ENCODE peak calls at places on chromosomes 16 and 17, in five cellular contexts. One of them, this sample, is unnamed.

GRCh38 chr17:44097110-44097810 is 26.2 kb downstream of the HDAC5 start:
- DNase-seq in lung: no peak
- DNase-seq in kidney: no peak
- DNase-seq in transverse colon: no peak
- DNase-seq in Peyer's patch: no peak
- DNase-seq in this sample: no peak

GRCh38 chr16:27698266-27698665 is 148.3 kb downstream of the KATNIP start:
- DNase-seq in lung: no peak
- DNase-seq in transverse colon: no peak
- DNase-seq in Peyer's patch: peak
- DNase-seq in kidney: peak
- DNase-seq in this sample: no peak

GRCh38 chr17:80795737-80796136 is 195.9 kb upstream of the CHMP6 start:
- DNase-seq in kidney: peak
- DNase-seq in transverse colon: no peak
- DNase-seq in Peyer's patch: no peak
- DNase-seq in lung: peak
- DNase-seq in this sample: no peak

GRCh38 chr16:75296606-75297005 is 45.2 kb upstream of the BCAR1 start:
- DNase-seq in transverse colon: no peak
- DNase-seq in Peyer's patch: no peak
- DNase-seq in lung: no peak
- DNase-seq in kidney: no peak
- DNase-seq in this sample: no peak

GRCh38 chr16:11211061-11211976 is 44.7 kb downstream of the SOCS1 start:
- DNase-seq in transverse colon: no peak
- DNase-seq in kidney: no peak
- DNase-seq in lung: no peak
- DNase-seq in Peyer's patch: no peak
- DNase-seq in this sample: no peak

GRCh38 chr17:2309338-2310143 is 5.8 kb downstream of the SRR start:
- DNase-seq in transverse colon: no peak
- DNase-seq in Peyer's patch: no peak
- DNase-seq in lung: no peak
- DNase-seq in kidney: no peak
- DNase-seq in this sample: no peak

GRCh38 chr17:66807182-66807581 is 27.7 kb upstream of the CACNG5 start:
- DNase-seq in Peyer's patch: no peak
- DNase-seq in lung: no peak
- DNase-seq in transverse colon: no peak
- DNase-seq in kidney: peak
- DNase-seq in this sample: no peak

GRCh38 chr16:86934581-86935322 is 356.4 kb downstream of the FOXL1 start:
- DNase-seq in kidney: no peak
- DNase-seq in transverse colon: no peak
- DNase-seq in Peyer's patch: peak
- DNase-seq in lung: no peak
- DNase-seq in this sample: no peak

GRCh38 chr17:82740906-82741759 is 5.7 kb downstream of the FN3K start:
- DNase-seq in lung: no peak
- DNase-seq in transverse colon: no peak
- DNase-seq in kidney: no peak
- DNase-seq in Peyer's patch: peak
- DNase-seq in this sample: peak

GRCh38 chr16:67163164-67163902 is 1.2 kb upstream of the HSF4 start:
- DNase-seq in lung: no peak
- DNase-seq in Peyer's patch: peak
- DNase-seq in kidney: peak
- DNase-seq in transverse colon: no peak
- DNase-seq in this sample: no peak

GRCh38 chr17:64780096-64781012 is 118.2 kb upstream of the SMURF2 start:
- DNase-seq in lung: peak
- DNase-seq in transverse colon: peak
- DNase-seq in Peyer's patch: peak
- DNase-seq in kidney: peak
- DNase-seq in this sample: peak

GRCh38 chr16:85276741-85277140 is 164.5 kb upstream of the CIBAR2 start:
- DNase-seq in transverse colon: no peak
- DNase-seq in lung: no peak
- DNase-seq in kidney: no peak
- DNase-seq in Peyer's patch: no peak
- DNase-seq in this sample: no peak

GRCh38 chr17:44063704-44064639 is 2.5 kb downstream of the LSM12 start:
- DNase-seq in transverse colon: no peak
- DNase-seq in Peyer's patch: no peak
- DNase-seq in lung: no peak
- DNase-seq in kidney: no peak
- DNase-seq in this sample: no peak

GRCh38 chr17:46832306-46832895 is 13.9 kb upstream of the WNT3 start:
- DNase-seq in kidney: no peak
- DNase-seq in lung: no peak
- DNase-seq in transverse colon: no peak
- DNase-seq in Peyer's patch: no peak
- DNase-seq in this sample: no peak

GRCh38 chr17:2406903-2407790 is 6.3 kb upstream of the MNT start:
- DNase-seq in lung: no peak
- DNase-seq in transverse colon: peak
- DNase-seq in kidney: peak
- DNase-seq in Peyer's patch: peak
- DNase-seq in this sample: peak

GRCh38 chr17:39750131-39751015 is 12.6 kb downstream of the GRB7 start:
- DNase-seq in lung: no peak
- DNase-seq in transverse colon: peak
- DNase-seq in kidney: no peak
- DNase-seq in Peyer's patch: no peak
- DNase-seq in this sample: peak

GRCh38 chr16:4064950-4065352 is 51.3 kb downstream of the ADCY9 start:
- DNase-seq in transverse colon: no peak
- DNase-seq in lung: no peak
- DNase-seq in Peyer's patch: no peak
- DNase-seq in kidney: no peak
- DNase-seq in this sample: no peak

GRCh38 chr17:75755205-75755901 is 9.6 kb downstream of the GALK1 start:
- DNase-seq in kidney: peak
- DNase-seq in transverse colon: no peak
- DNase-seq in lung: no peak
- DNase-seq in Peyer's patch: peak
- DNase-seq in this sample: no peak

GRCh38 chr16:67537636-67538591 is 9.3 kb downstream of the RIPOR1 start:
- DNase-seq in transverse colon: peak
- DNase-seq in kidney: peak
- DNase-seq in lung: peak
- DNase-seq in Peyer's patch: peak
- DNase-seq in this sample: no peak

GRCh38 chr17:65547253-65547670 is 14.2 kb downstream of the AXIN2 start:
- DNase-seq in Peyer's patch: peak
- DNase-seq in lung: no peak
- DNase-seq in transverse colon: peak
- DNase-seq in kidney: no peak
- DNase-seq in this sample: no peak

GRCh38 chr16:66928702-66929388 is 3.5 kb upstream of the RRAD start:
- DNase-seq in Peyer's patch: no peak
- DNase-seq in lung: no peak
- DNase-seq in transverse colon: peak
- DNase-seq in kidney: peak
- DNase-seq in this sample: peak

GRCh38 chr17:35934760-35935159 is 4.2 kb upstream of the RDM1 start:
- DNase-seq in kidney: no peak
- DNase-seq in transverse colon: no peak
- DNase-seq in Peyer's patch: no peak
- DNase-seq in lung: no peak
- DNase-seq in this sample: no peak

GRCh38 chr17:45164734-45165269 is 3.1 kb downstream of the HEXIM2 start:
- DNase-seq in transverse colon: no peak
- DNase-seq in Peyer's patch: peak
- DNase-seq in kidney: no peak
- DNase-seq in lung: no peak
- DNase-seq in this sample: no peak

GRCh38 chr17:64146418-64147109 is 16.6 kb upstream of the ERN1 start:
- DNase-seq in lung: peak
- DNase-seq in Peyer's patch: peak
- DNase-seq in transverse colon: peak
- DNase-seq in kidney: peak
- DNase-seq in this sample: peak

GRCh38 chr16:58471209-58471975 is 28.6 kb upstream of the NDRG4 start:
- DNase-seq in lung: no peak
- DNase-seq in transverse colon: no peak
- DNase-seq in kidney: peak
- DNase-seq in Peyer's patch: no peak
- DNase-seq in this sample: no peak

GRCh38 chr16:683396-684066 is 603 bp downstream of the JMJD8 start:
- DNase-seq in kidney: no peak
- DNase-seq in Peyer's patch: no peak
- DNase-seq in transverse colon: no peak
- DNase-seq in lung: no peak
- DNase-seq in this sample: peak

GRCh38 chr17:18043491-18043890 is 4.3 kb downstream of the GID4 start:
- DNase-seq in kidney: no peak
- DNase-seq in transverse colon: no peak
- DNase-seq in lung: no peak
- DNase-seq in Peyer's patch: no peak
- DNase-seq in this sample: peak
- TF ChIP-seq CTCF in kidney: peak
- TF ChIP-seq CTCF in transverse colon: no peak
- TF ChIP-seq CTCF in lung: no peak
- TF ChIP-seq CTCF in Peyer's patch: peak
- TF ChIP-seq CTCF in this sample: peak

DNA sequence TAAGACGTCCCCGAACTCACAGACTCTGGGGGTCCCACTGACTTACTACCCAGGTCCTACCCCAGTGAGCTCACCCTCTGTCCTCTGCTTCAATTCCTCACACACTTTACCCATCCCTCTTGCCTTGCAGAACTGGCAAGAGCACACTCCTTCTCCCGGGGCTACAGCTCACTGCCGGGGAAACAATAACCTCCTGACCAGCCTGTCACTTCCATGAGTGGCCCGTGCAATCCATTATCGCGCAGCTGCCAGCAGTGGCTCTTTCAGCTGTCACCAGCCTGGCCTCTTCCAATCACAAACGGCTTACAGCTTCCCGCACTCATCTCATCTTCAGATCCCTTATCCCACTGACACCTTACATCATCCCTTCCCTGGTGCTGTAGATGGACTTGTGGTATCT is 79.5 kb downstream of the CPPED1 start:
- DNase-seq in transverse colon: no peak
- DNase-seq in kidney: no peak
- DNase-seq in Peyer's patch: no peak
- DNase-seq in lung: no peak
- DNase-seq in this sample: no peak
- TF ChIP-seq CTCF in transverse colon: no peak
- TF ChIP-seq CTCF in kidney: no peak
- TF ChIP-seq CTCF in Peyer's patch: no peak
- TF ChIP-seq CTCF in lung: no peak
- TF ChIP-seq CTCF in this sample: no peak

GRCh38 chr17:6893382-6894205 is 62.1 kb upstream of the TEKT1 start:
- DNase-seq in transverse colon: no peak
- DNase-seq in Peyer's patch: no peak
- DNase-seq in kidney: peak
- DNase-seq in lung: no peak
- DNase-seq in this sample: no peak

GRCh38 chr17:6894206-6894528 is 62.6 kb upstream of the TEKT1 start:
- DNase-seq in Peyer's patch: no peak
- DNase-seq in lung: no peak
- DNase-seq in kidney: no peak
- DNase-seq in transverse colon: no peak
- DNase-seq in this sample: no peak
- TF ChIP-seq CTCF in Peyer's patch: no peak
- TF ChIP-seq CTCF in lung: no peak
- TF ChIP-seq CTCF in kidney: peak
- TF ChIP-seq CTCF in transverse colon: no peak
- TF ChIP-seq CTCF in this sample: peak

DNA sequence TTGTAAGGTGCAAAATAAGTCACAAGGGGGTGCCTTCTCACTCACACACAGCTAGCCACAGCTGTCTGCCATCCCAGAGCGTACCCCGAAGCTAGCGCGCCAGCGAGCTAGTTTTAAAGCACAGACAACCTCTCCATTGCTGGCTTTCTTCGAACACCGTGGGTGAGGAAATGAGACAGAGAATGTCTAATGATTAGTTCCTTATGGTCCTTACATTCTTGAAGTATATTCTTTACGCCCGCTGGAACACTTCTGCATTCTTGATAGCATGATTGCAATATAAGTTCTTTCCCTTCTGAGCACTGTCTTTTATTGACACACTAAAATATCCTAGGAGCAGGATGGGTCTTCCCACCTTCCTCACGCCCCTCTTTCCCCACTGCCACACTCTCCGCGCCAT is 251.2 kb downstream of the NTN1 start:
- DNase-seq in Peyer's patch: no peak
- DNase-seq in transverse colon: no peak
- DNase-seq in lung: no peak
- DNase-seq in kidney: no peak
- DNase-seq in this sample: no peak
- TF ChIP-seq CTCF in Peyer's patch: no peak
- TF ChIP-seq CTCF in transverse colon: no peak
- TF ChIP-seq CTCF in lung: no peak
- TF ChIP-seq CTCF in kidney: no peak
- TF ChIP-seq CTCF in this sample: no peak

GRCh38 chr17:40873255-40873654 is 6.2 kb upstream of the KRT12 start:
- DNase-seq in lung: no peak
- DNase-seq in Peyer's patch: no peak
- DNase-seq in transverse colon: no peak
- DNase-seq in kidney: no peak
- DNase-seq in this sample: no peak
- TF ChIP-seq CTCF in lung: no peak
- TF ChIP-seq CTCF in Peyer's patch: no peak
- TF ChIP-seq CTCF in transverse colon: no peak
- TF ChIP-seq CTCF in kidney: no peak
- TF ChIP-seq CTCF in this sample: peak

GRCh38 chr17:58364270-58364942 is 12.4 kb upstream of the SUPT4H1 start:
- DNase-seq in transverse colon: peak
- DNase-seq in Peyer's patch: peak
- DNase-seq in kidney: no peak
- DNase-seq in lung: no peak
- DNase-seq in this sample: peak
- TF ChIP-seq CTCF in transverse colon: no peak
- TF ChIP-seq CTCF in Peyer's patch: no peak
- TF ChIP-seq CTCF in kidney: no peak
- TF ChIP-seq CTCF in lung: no peak
- TF ChIP-seq CTCF in this sample: no peak

This sample was measured in MCF 10A.